ENCODE peak calls at places on chromosomes 4 and X, in six cellular contexts. D, L, J, X, S and M are unnamed samples.

GRCh38 chr4:69497081-69497480 is 1.4 kb upstream of the UGT2B4 start:
- DNase-seq in D (no peak), L (no peak), J (no peak), X (no peak), S (no peak), M (peak; percentile 89)

GRCh38 chr4:158538176-158538575 is 16.5 kb downstream of the RXFP1 start:
- DNase-seq in D (peak; percentile 51), L (no peak), J (no peak), X (no peak), S (no peak), M (peak; percentile 87)

GRCh38 chr4:41181037-41181436 is 33.3 kb downstream of the APBB2 start:
- DNase-seq in D (no peak), L (no peak), J (no peak), X (no peak), S (no peak), M (no peak)

GRCh38 chrX:54044877-54045328 is 630 bp upstream of the PHF8 start:
- DNase-seq in D (no peak), L (no peak), J (no peak), X (no peak), S (no peak), M (no peak)

GRCh38 chr4:59570850-59571476 is 1629.2 kb upstream of the ADGRL3 start:
- DNase-seq in D (peak; percentile 87), L (no peak), J (no peak), X (no peak), S (no peak), M (no peak)

GRCh38 chr4:7803992-7804758 is 135.5 kb downstream of the AFAP1 start:
- DNase-seq in D (peak; percentile 50), L (peak; percentile 73), J (no peak), X (peak; percentile 89), S (peak; percentile 86), M (peak; percentile 55)

GRCh38 chr4:118848242-118848641 is 12.3 kb upstream of the SEC24D start:
- DNase-seq in D (no peak), L (no peak), J (no peak), X (no peak), S (no peak), M (no peak)

GRCh38 chr4:154416183-154416543 is 75.4 kb downstream of the DCHS2 start:
- DNase-seq in D (no peak), L (no peak), J (no peak), X (peak; percentile 2), S (no peak), M (no peak)

GRCh38 chr4:4880492-4880891 is 21.0 kb downstream of the MSX1 start:
- DNase-seq in D (no peak), L (no peak), J (no peak), X (no peak), S (no peak), M (no peak)

GRCh38 chr4:174578366-174578765 is 56.1 kb upstream of the HPGD start:
- DNase-seq in D (no peak), L (no peak), J (no peak), X (no peak), S (no peak), M (peak; percentile 46)

GRCh38 chr4:6115746-6116586 is 84.4 kb downstream of the JAKMIP1 start:
- DNase-seq in D (no peak), L (no peak), J (no peak), X (no peak), S (no peak), M (no peak)